ENCODE peak calls at places on chromosome 13, in nine cellular contexts. G, P, J, L, W, E, M, Z and A are unnamed samples.
A peak's percentile ranks its signal among the peaks of the same experiment; 100 is the strongest.

GRCh38 chr13:58893396-58893795 is 1261.9 kb downstream of the PCDH17 start:
- DNase-seq in G (no peak), P (no peak), J (no peak), L (no peak), W (no peak), E (no peak), M (no peak), Z (no peak), A (no peak)

GRCh38 chr13:106683179-106683578 is 115.2 kb upstream of the ARGLU1 start:
- DNase-seq in G (no peak), P (no peak), J (no peak), L (no peak), W (no peak), E (no peak), M (no peak), Z (no peak), A (no peak)

GRCh38 chr13:72643339-72643989 is 84.0 kb downstream of the MZT1 start:
- DNase-seq in G (no peak), P (peak; percentile 45), J (peak; percentile 68), L (peak; percentile 2), W (peak; percentile 42), E (peak; percentile 21), M (peak; percentile 44), Z (peak; percentile 19), A (peak; percentile 47)

GRCh38 chr13:35836476-35836875 is 294.7 kb downstream of the DCLK1 start:
- DNase-seq in G (no peak), P (no peak), J (no peak), L (no peak), W (no peak), E (no peak), M (no peak), Z (no peak), A (no peak)

GRCh38 chr13:66312312-66313087 is 917.6 kb downstream of the PCDH9 start:
- DNase-seq in G (no peak), P (no peak), J (peak; percentile 35), L (peak; percentile 4), W (no peak), E (no peak), M (peak; percentile 80), Z (peak; percentile 37), A (peak; percentile 76)

GRCh38 chr13:28002886-28003698 is 14.6 kb upstream of the URAD start:
- DNase-seq in G (no peak), P (no peak), J (no peak), L (no peak), W (no peak), E (no peak), M (peak; percentile 21), Z (no peak), A (no peak)

GRCh38 chr13:82593239-82593638 is 1289.0 kb downstream of the SLITRK1 start:
- DNase-seq in G (no peak), P (no peak), J (no peak), L (no peak), W (no peak), E (no peak), M (no peak), Z (no peak), A (no peak)

GRCh38 chr13:25148005-25148798 is 23.9 kb downstream of the AMER2 start:
- DNase-seq in G (no peak), P (no peak), J (no peak), L (no peak), W (no peak), E (no peak), M (no peak), Z (no peak), A (no peak)

GRCh38 chr13:26679411-26679810 is 81.2 kb downstream of the GPR12 start:
- DNase-seq in G (no peak), P (no peak), J (no peak), L (peak; percentile 24), W (no peak), E (no peak), M (peak; percentile 81), Z (no peak), A (peak; percentile 36)

GRCh38 chr13:48038763-48039162 is 1.2 kb downstream of the NUDT15 start:
- DNase-seq in G (no peak), P (no peak), J (no peak), L (no peak), W (no peak), E (no peak), M (no peak), Z (no peak), A (no peak)

GRCh38 chr13:50068508-50068907 is 53.3 kb downstream of the KCNRG start:
- DNase-seq in G (no peak), P (no peak), J (no peak), L (no peak), W (no peak), E (no peak), M (no peak), Z (no peak), A (no peak)

GRCh38 chr13:54758795-54759194 is 1730.2 kb downstream of the OLFM4 start:
- DNase-seq in G (no peak), P (no peak), J (no peak), L (no peak), W (no peak), E (no peak), M (no peak), Z (no peak), A (no peak)

GRCh38 chr13:99517577-99517976 is 16.3 kb downstream of the TM9SF2 start:
- DNase-seq in G (no peak), P (no peak), J (no peak), L (no peak), W (no peak), E (no peak), M (no peak), Z (no peak), A (no peak)

GRCh38 chr13:89401209-89401810 is 1730.1 kb downstream of the SLITRK5 start:
- DNase-seq in G (no peak), P (no peak), J (no peak), L (peak; percentile 45), W (no peak), E (no peak), M (peak; percentile 73), Z (no peak), A (peak; percentile 86)

GRCh38 chr13:98182153-98182552 is 5.1 kb upstream of the RNF113B start:
- DNase-seq in G (no peak), P (no peak), J (no peak), L (no peak), W (no peak), E (no peak), M (no peak), Z (no peak), A (no peak)

GRCh38 chr13:98181106-98181815 is 4.2 kb upstream of the RNF113B start:
- DNase-seq in G (no peak), P (no peak), J (no peak), L (no peak), W (no peak), E (no peak), M (no peak), Z (no peak), A (no peak)

GRCh38 chr13:98184796-98185195 is 7.7 kb upstream of the RNF113B start:
- DNase-seq in G (no peak), P (no peak), J (no peak), L (no peak), W (no peak), E (no peak), M (peak; percentile 68), Z (no peak), A (peak; percentile 27)

GRCh38 chr13:98180092-98180491 is 3.0 kb upstream of the RNF113B start:
- DNase-seq in G (no peak), P (no peak), J (no peak), L (no peak), W (no peak), E (no peak), M (no peak), Z (no peak), A (peak; percentile 41)

DNA sequence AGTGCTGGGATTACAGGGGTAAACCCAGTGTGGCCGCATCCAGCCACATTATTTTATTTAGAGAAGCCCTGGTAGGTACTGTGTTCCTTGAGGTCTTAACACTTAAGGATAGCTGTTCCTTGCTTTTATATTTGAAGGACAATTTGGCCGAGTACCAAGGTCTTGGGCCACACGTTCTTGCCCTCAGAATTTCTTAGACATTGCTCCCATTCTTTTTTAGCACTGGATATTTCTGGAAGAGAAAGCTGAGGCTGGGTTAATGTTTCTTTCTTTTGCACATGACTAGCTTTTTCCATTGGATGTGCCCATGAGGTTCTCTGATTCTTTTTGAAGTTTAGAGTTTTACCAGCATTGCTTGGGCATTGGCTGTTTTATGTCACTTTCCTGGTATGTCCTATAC is 5.5 kb upstream of the RNF113B start:
- DNase-seq in G (no peak), P (no peak), J (no peak), L (no peak), W (no peak), E (no peak), M (no peak), Z (no peak), A (no peak)
- H3K27ac ChIP-seq in G (no peak overlapping the region), P (no peak overlapping the region), J (no peak overlapping the region), L (no peak overlapping the region), W (no peak overlapping the region), E (no peak overlapping the region), M (no peak overlapping the region), Z (no peak overlapping the region), A (no peak overlapping the region)

GRCh38 chr13:92984151-92984550 is 242.5 kb upstream of the GPC6 start:
- DNase-seq in G (no peak), P (no peak), J (no peak), L (no peak), W (no peak), E (no peak), M (peak; percentile 56), Z (no peak), A (no peak)
- H3K27ac ChIP-seq in G (no peak overlapping the region), P (no peak overlapping the region), J (no peak overlapping the region), L (no peak overlapping the region), W (no peak overlapping the region), E (no peak overlapping the region), M (no peak overlapping the region), Z (no peak overlapping the region), A (no peak overlapping the region)

GRCh38 chr13:105139380-105140285 is 1395.8 kb downstream of the EFNB2 start:
- DNase-seq in G (peak; percentile 43), P (peak; percentile 68), J (peak; percentile 8), L (no peak), W (peak; percentile 40), E (peak; percentile 70), M (peak; percentile 62), Z (no peak), A (peak; percentile 32)
- H3K27ac ChIP-seq in G (no peak overlapping the region), P (peak overlapping the region; percentile 21), J (no peak overlapping the region), L (no peak overlapping the region), W (no peak overlapping the region), E (peak overlapping the region; percentile 67), M (peak overlapping the region; percentile 68), Z (peak overlapping the region; percentile 41), A (no peak overlapping the region)

GRCh38 chr13:45339867-45340266 is 1.1 kb downstream of the TPT1 start:
- DNase-seq in G (no peak), P (no peak), J (no peak), L (no peak), W (no peak), E (peak; percentile 52), M (no peak), Z (no peak), A (no peak)

GRCh38 chr13:45341034-45341798 is at the start of gene TPT1:
- DNase-seq in G (peak; percentile 99), P (peak; percentile 97), J (peak; percentile 97), L (peak; percentile 97), W (peak; percentile 99), E (peak; percentile 99), M (peak; percentile 98), Z (peak; percentile 99), A (peak; percentile 100)

GRCh38 chr13:45337803-45338202 is 3.2 kb downstream of the TPT1 start:
- DNase-seq in G (no peak), P (no peak), J (no peak), L (no peak), W (no peak), E (no peak), M (no peak), Z (no peak), A (no peak)

GRCh38 chr13:45340422-45341033 is 455 bp downstream of the TPT1 start:
- DNase-seq in G (peak; percentile 72), P (peak; percentile 89), J (peak; percentile 86), L (peak; percentile 85), W (peak; percentile 93), E (peak; percentile 81), M (peak; percentile 91), Z (peak; percentile 92), A (peak; percentile 97)

GRCh38 chr13:45339399-45339798 is 1.6 kb downstream of the TPT1 start:
- DNase-seq in G (no peak), P (no peak), J (no peak), L (no peak), W (no peak), E (no peak), M (no peak), Z (no peak), A (no peak)
- H3K27ac ChIP-seq in G (no peak overlapping the region), P (no peak overlapping the region), J (peak overlapping the region; percentile 100), L (no peak overlapping the region), W (no peak overlapping the region), E (peak overlapping the region; percentile 100), M (no peak overlapping the region), Z (no peak overlapping the region), A (peak overlapping the region; percentile 99)